ENCODE peak calls at places on chromosomes 3 and 15, in five cellular contexts. G is upper lobe of left lung; P is thoracic aorta; D is A549; V is CD8-positive, alpha-beta memory T cell. H is an unnamed sample.

GRCh38 chr3:171286580-171287249 is 173.5 kb downstream of the TNIK start:
- DNase-seq in G (no peak), P (no peak), D (no peak), V (no peak), H (no peak)

GRCh38 chr3:32945136-32945535 is 6.3 kb upstream of the CCR4 start:
- DNase-seq in G (no peak), P (no peak), D (no peak), V (no peak), H (no peak)

GRCh38 chr15:50764331-50765201 is 940 bp downstream of the SPPL2A start:
- DNase-seq in G (no peak), P (no peak), D (no peak), V (peak), H (no peak)

GRCh38 chr3:150635526-150635925 is 32.4 kb downstream of the SELENOT start:
- DNase-seq in G (no peak), P (no peak), D (no peak), V (peak), H (no peak)

GRCh38 chr3:45321607-45322391 is 66.6 kb upstream of the LARS2 start:
- DNase-seq in G (no peak), P (no peak), D (no peak), V (no peak), H (no peak)

GRCh38 chr15:92907880-92908279 is 7.8 kb downstream of the CHD2 start:
- DNase-seq in G (no peak), P (peak), D (peak), V (no peak), H (no peak)

GRCh38 chr3:29901097-29901496 is 620.2 kb downstream of the RBMS3 start:
- DNase-seq in G (no peak), P (no peak), D (no peak), V (no peak), H (no peak)

GRCh38 chr15:64635486-64635815 is 139.9 kb downstream of the RBPMS2 start:
- DNase-seq in G (peak), P (no peak), D (peak), V (no peak), H (no peak)

GRCh38 chr3:117936159-117936558 is 1098.5 kb downstream of the IGSF11 start:
- DNase-seq in G (no peak), P (no peak), D (no peak), V (no peak), H (no peak)

GRCh38 chr3:46549989-46550388 is 16.1 kb downstream of the LRRC2 start:
- DNase-seq in G (no peak), P (no peak), D (no peak), V (no peak), H (no peak)

GRCh38 chr15:98599911-98600685 is 48.2 kb upstream of the IGF1R start:
- DNase-seq in G (peak), P (no peak), D (no peak), V (no peak), H (no peak)

GRCh38 chr3:126367316-126367805 is 10.2 kb upstream of the KLF15 start:
- DNase-seq in G (no peak), P (no peak), D (no peak), V (no peak), H (no peak)

GRCh38 chr15:89419370-89419984 is 76.9 kb downstream of the RHCG start:
- DNase-seq in G (no peak), P (no peak), D (no peak), V (no peak), H (no peak)

GRCh38 chr3:130645261-130645660 is 101.4 kb downstream of the PIK3R4 start:
- DNase-seq in G (no peak), P (no peak), D (no peak), V (no peak), H (no peak)

GRCh38 chr3:122687298-122687697 is 6.7 kb downstream of the PARP14 start:
- DNase-seq in G (no peak), P (no peak), D (no peak), V (no peak), H (no peak)

GRCh38 chr3:77816470-77816869 is 776.6 kb downstream of the ROBO2 start:
- DNase-seq in G (no peak), P (no peak), D (no peak), V (no peak), H (no peak)

GRCh38 chr3:132834327-132834726 is 112.1 kb upstream of the NPHP3 start:
- DNase-seq in G (no peak), P (no peak), D (no peak), V (no peak), H (no peak)

GRCh38 chr15:80989518-80990478 is at the start of gene MESD:
- DNase-seq in G (peak), P (peak), D (peak), V (peak), H (peak)

GRCh38 chr3:153973722-153974121 is 147.5 kb upstream of the ARHGEF26 start:
- DNase-seq in G (no peak), P (no peak), D (no peak), V (no peak), H (no peak)

GRCh38 chr15:35546581-35547381 is 816 bp upstream of the DPH6 start:
- DNase-seq in G (no peak), P (no peak), D (no peak), V (no peak), H (no peak)

GRCh38 chr3:42686832-42687650 is 1.7 kb downstream of the KLHL40 start:
- DNase-seq in G (no peak), P (no peak), D (no peak), V (no peak), H (no peak)

GRCh38 chr3:130737622-130738021 is 9.0 kb downstream of the PIK3R4 start:
- DNase-seq in G (no peak), P (no peak), D (no peak), V (no peak), H (no peak)

GRCh38 chr3:23203651-23204111 is 554 bp downstream of the UBE2E2 start:
- DNase-seq in G (peak), P (no peak), D (no peak), V (no peak), H (peak)

GRCh38 chr15:43525131-43525530 is 7.7 kb downstream of the MAP1A start:
- DNase-seq in G (no peak), P (no peak), D (no peak), V (no peak), H (no peak)

DNA sequence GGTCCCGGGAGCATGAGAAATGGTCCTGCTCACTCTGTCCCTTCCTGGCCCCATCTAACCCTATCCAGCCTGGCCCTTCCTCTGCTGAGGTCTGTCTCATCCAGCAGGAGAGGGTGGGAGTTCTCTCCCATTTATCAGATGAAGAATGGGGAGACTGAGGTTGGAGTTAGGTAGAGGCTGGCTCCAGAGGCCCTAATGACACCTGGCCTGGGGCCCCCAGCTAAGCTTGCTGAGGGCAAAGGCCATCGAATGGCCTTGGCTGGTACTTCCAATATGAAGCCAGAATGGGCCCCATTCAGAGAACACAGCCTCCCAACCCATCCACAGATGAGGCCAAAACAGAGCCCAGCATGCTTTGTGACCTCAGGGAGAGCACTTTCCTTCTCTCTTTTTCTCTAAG is 1.4 kb downstream of the CAMK1 start:
- DNase-seq in G (no peak), P (no peak), D (no peak), V (no peak), H (no peak)
- H3K27ac ChIP-seq in G (peak), P (peak), D (no peak), V (no peak), H (peak)

GRCh38 chr3:64266983-64267382 is 41.7 kb upstream of the PRICKLE2 start:
- DNase-seq in G (no peak), P (no peak), D (no peak), V (no peak), H (no peak)
- H3K27ac ChIP-seq in G (peak), P (peak), D (peak), V (no peak), H (peak)

DNA sequence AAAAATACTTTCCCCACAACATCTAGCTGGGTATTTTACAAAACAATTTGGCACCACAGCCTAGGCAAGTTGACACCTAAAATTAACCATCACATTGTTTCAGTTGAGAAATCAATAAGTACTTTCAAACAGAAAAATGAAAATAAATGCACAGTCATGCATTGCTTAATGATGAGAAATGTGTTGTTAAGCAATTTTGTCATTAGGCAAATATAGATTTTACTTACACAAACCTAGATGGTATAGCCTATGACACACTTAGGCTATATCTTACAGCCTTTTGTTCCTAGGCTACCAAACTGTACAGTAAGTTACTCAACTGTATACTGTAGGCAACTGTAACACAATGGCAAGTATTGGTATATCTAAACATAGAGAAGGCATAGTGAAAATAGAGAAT is 608.6 kb upstream of the BCHE start:
- DNase-seq in G (no peak), P (no peak), D (no peak), V (no peak), H (no peak)
- H3K27ac ChIP-seq in G (no peak), P (no peak), D (no peak), V (no peak), H (no peak)

GRCh38 chr15:33693166-33693830 is 275.0 kb upstream of the CHRM5 start:
- DNase-seq in G (no peak), P (no peak), D (no peak), V (no peak), H (peak)
- H3K27ac ChIP-seq in G (no peak), P (no peak), D (no peak), V (no peak), H (peak)

GRCh38 chr3:127789051-127789450 is 33.3 kb downstream of the MGLL start:
- DNase-seq in G (peak), P (no peak), D (no peak), V (no peak), H (no peak)
- H3K27ac ChIP-seq in G (no peak), P (peak), D (peak), V (no peak), H (no peak)

DNA sequence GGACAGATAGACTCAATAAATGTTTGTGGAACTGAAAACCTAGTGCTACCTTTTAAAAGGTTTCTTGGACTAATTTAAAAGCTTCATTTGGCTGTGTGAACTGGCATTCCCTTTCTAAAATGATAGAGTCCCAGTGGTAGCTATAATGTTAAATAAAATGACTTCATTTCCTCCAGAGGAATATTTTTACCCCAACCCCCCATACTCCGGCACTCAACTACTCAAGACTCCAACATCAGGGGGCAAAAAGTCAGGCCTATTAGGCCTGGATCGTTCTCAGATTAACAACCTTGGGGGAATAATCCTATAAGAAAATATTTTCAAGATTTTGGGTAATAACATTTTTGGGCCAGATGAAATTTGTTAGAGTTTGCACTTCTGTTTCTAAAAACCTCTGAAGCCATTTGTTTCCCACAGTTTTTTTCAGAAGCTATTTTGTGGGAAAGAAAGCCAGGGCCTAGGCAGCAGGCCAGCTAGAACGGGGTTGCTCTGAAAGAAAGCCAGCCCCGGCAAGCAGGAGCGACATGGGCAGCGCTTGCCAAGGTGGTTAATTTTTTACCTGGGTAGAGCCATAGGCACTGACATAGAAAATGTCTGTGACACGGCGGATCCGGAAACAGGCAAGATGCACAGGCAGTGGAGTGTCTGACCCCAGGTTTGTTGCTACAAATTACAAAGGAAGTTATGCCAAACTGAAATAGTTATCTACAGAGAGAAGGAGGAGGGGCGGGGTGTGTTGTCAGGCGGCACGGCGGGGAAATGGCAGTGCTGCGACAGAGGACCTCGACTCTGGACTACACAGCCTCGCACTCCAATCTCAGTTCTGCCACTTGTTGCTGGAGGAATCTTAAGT is 84.6 kb downstream of the MAGI1 start:
- DNase-seq in G (peak), P (no peak), D (peak), V (no peak), H (no peak)
- H3K27ac ChIP-seq in G (peak), P (peak), D (peak), V (no peak), H (peak)

GRCh38 chr3:112133606-112134334 is 722 bp upstream of the GCSAM start:
- DNase-seq in G (no peak), P (no peak), D (no peak), V (no peak), H (no peak)
- H3K27ac ChIP-seq in G (no peak), P (no peak), D (no peak), V (no peak), H (no peak)

H was measured in caudate nucleus.